ENCODE peak calls at places on chromosomes 11 and 22, in eight cellular contexts. A, J, N, R, G, X, L and U are unnamed samples.

GRCh38 chr11:66015936-66016792 is 4.4 kb downstream of the CST6 start:
- DNase-seq in N (no peak), G (no peak), R (peak; percentile 39), A (no peak), X (no peak), J (no peak), L (no peak), U (no peak)

GRCh38 chr11:102256251-102256650 is 61.0 kb upstream of the BIRC3 start:
- DNase-seq in J (no peak), X (peak; percentile 62), L (peak; percentile 72), A (no peak), G (no peak), N (no peak), R (peak; percentile 80), U (peak; percentile 85)

GRCh38 chr22:35380013-35380412 is 883 bp upstream of the HMOX1 start:
- DNase-seq in X (no peak), N (no peak), R (peak; percentile 71), G (no peak), J (no peak), L (no peak), A (no peak), U (no peak)

GRCh38 chr11:22582011-22582410 is 43.6 kb downstream of the FANCF start:
- DNase-seq in J (no peak), N (no peak), L (no peak), G (no peak), A (no peak), R (no peak), X (no peak), U (no peak)

GRCh38 chr22:49667236-49667635 is 160.4 kb downstream of the BRD1 start:
- DNase-seq in G (no peak), R (no peak), X (no peak), N (no peak), J (no peak), L (no peak), A (peak; percentile 73), U (no peak)

GRCh38 chr11:63273685-63274084 is 30.3 kb upstream of the SLC22A25 start:
- DNase-seq in L (no peak), X (no peak), G (no peak), A (no peak), N (no peak), R (no peak), J (no peak), U (no peak)

GRCh38 chr11:14380947-14381555 is 22.1 kb upstream of the RRAS2 start:
- DNase-seq in L (no peak), R (peak; percentile 79), A (peak; percentile 74), X (peak; percentile 17), J (peak; percentile 45), G (no peak), N (peak; percentile 58), U (peak; percentile 69)

GRCh38 chr11:10807629-10808552 is 835 bp downstream of the EIF4G2 start:
- DNase-seq in R (peak; percentile 78), N (peak; percentile 61), L (no peak), X (no peak), A (peak; percentile 82), J (peak; percentile 29), G (no peak), U (peak; percentile 74)

GRCh38 chr11:134452849-134453177 is 40.8 kb upstream of the B3GAT1 start:
- DNase-seq in X (no peak), J (no peak), R (no peak), G (no peak), A (no peak), L (no peak), N (no peak), U (no peak)

GRCh38 chr11:83727251-83727650 is 441.1 kb upstream of the CCDC90B start:
- DNase-seq in J (no peak), G (no peak), R (no peak), N (no peak), X (no peak), L (no peak), A (no peak), U (no peak)

GRCh38 chr22:30866811-30867271 is 101.7 kb downstream of the MORC2 start:
- DNase-seq in R (peak; percentile 12), N (no peak), A (peak; percentile 28), J (no peak), X (no peak), G (no peak), L (no peak), U (peak; percentile 9)

GRCh38 chr11:131739243-131739882 is 368.9 kb downstream of the NTM start:
- DNase-seq in R (no peak), N (no peak), A (no peak), J (no peak), X (no peak), L (no peak), G (no peak), U (peak; percentile 51)

GRCh38 chr22:37741312-37741795 is 44.5 kb downstream of the TRIOBP start:
- DNase-seq in A (no peak), X (no peak), J (no peak), R (peak; percentile 96), G (peak; percentile 79), N (peak; percentile 55), L (peak; percentile 87), U (peak; percentile 91)

GRCh38 chr11:107563702-107564101 is 1.8 kb downstream of the ALKBH8 start:
- DNase-seq in N (peak; percentile 58), L (no peak), J (no peak), A (peak; percentile 68), X (peak; percentile 82), G (no peak), R (peak; percentile 81), U (peak; percentile 74)

GRCh38 chr11:64314805-64315561 is 2.4 kb downstream of the TRMT112 start:
- DNase-seq in A (no peak), R (no peak), G (no peak), X (no peak), N (peak; percentile 42), J (no peak), L (no peak), U (no peak)

GRCh38 chr11:69983897-69984438 is 94.1 kb upstream of the ANO1 start:
- DNase-seq in X (no peak), A (no peak), R (no peak), J (no peak), L (no peak), G (no peak), N (no peak), U (peak; percentile 16)

GRCh38 chr11:33716236-33716635 is 15.6 kb upstream of the C11orf91 start:
- DNase-seq in L (no peak), N (no peak), X (peak; percentile 28), A (no peak), R (peak; percentile 63), J (no peak), G (no peak), U (peak; percentile 61)

GRCh38 chr11:3107608-3108182 is 50.5 kb upstream of the CARS1 start:
- DNase-seq in R (no peak), J (peak; percentile 6), L (no peak), N (no peak), X (no peak), A (peak; percentile 55), G (no peak), U (no peak)

GRCh38 chr11:67468509-67468834 is 579 bp downstream of the TMEM134 start:
- DNase-seq in A (no peak), R (no peak), N (no peak), L (no peak), G (no peak), J (no peak), X (no peak), U (no peak)

GRCh38 chr11:14454861-14455632 is 44.6 kb downstream of the COPB1 start:
- DNase-seq in R (peak; percentile 65), L (no peak), J (no peak), A (no peak), G (no peak), N (no peak), X (no peak), U (peak; percentile 54)